ENCODE peak calls at places on chromosomes 3 and 15, in seven cellular contexts. One of them, this sample, is unnamed.

GRCh38 chr3:140145501-140145900 is 210.5 kb downstream of the CLSTN2 start:
- DNase-seq in BJ: no peak
- DNase-seq in endothelial cell: no peak
- DNase-seq in AG04450: no peak
- DNase-seq in GM20000: no peak
- DNase-seq in endodermal cell: no peak
- DNase-seq in pancreas: no peak
- DNase-seq in this sample: no peak

GRCh38 chr15:98884894-98885293 is 122.7 kb downstream of the PGPEP1L start:
- DNase-seq in AG04450: no peak
- DNase-seq in BJ: no peak
- DNase-seq in endothelial cell: no peak
- DNase-seq in GM20000: no peak
- DNase-seq in pancreas: no peak
- DNase-seq in endodermal cell: no peak
- DNase-seq in this sample: no peak

GRCh38 chr15:54619180-54619579 is 577.6 kb downstream of the RSL24D1 start:
- DNase-seq in pancreas: no peak
- DNase-seq in AG04450: no peak
- DNase-seq in endothelial cell: no peak
- DNase-seq in BJ: no peak
- DNase-seq in endodermal cell: no peak
- DNase-seq in GM20000: no peak
- DNase-seq in this sample: no peak

GRCh38 chr3:32200490-32200889 is 38.0 kb upstream of the CMTM8 start:
- DNase-seq in endothelial cell: no peak
- DNase-seq in BJ: no peak
- DNase-seq in endodermal cell: no peak
- DNase-seq in pancreas: peak; percentile 26
- DNase-seq in AG04450: no peak
- DNase-seq in GM20000: no peak
- DNase-seq in this sample: no peak

GRCh38 chr15:63551400-63551799 is 45.8 kb upstream of the FBXL22 start:
- DNase-seq in endodermal cell: no peak
- DNase-seq in BJ: no peak
- DNase-seq in GM20000: no peak
- DNase-seq in pancreas: peak; percentile 48
- DNase-seq in AG04450: peak; percentile 34
- DNase-seq in endothelial cell: no peak
- DNase-seq in this sample: no peak

GRCh38 chr3:189714991-189715961 is 84.1 kb downstream of the TP63 start:
- DNase-seq in endodermal cell: no peak
- DNase-seq in GM20000: no peak
- DNase-seq in BJ: no peak
- DNase-seq in AG04450: no peak
- DNase-seq in endothelial cell: no peak
- DNase-seq in pancreas: no peak
- DNase-seq in this sample: no peak

GRCh38 chr3:185711255-185711870 is 113.5 kb downstream of the IGF2BP2 start:
- DNase-seq in endodermal cell: peak; percentile 70
- DNase-seq in pancreas: no peak
- DNase-seq in GM20000: no peak
- DNase-seq in BJ: no peak
- DNase-seq in endothelial cell: no peak
- DNase-seq in AG04450: no peak
- DNase-seq in this sample: no peak

GRCh38 chr3:168030488-168031054 is 65.2 kb downstream of the GOLIM4 start:
- DNase-seq in pancreas: no peak
- DNase-seq in endodermal cell: no peak
- DNase-seq in AG04450: no peak
- DNase-seq in endothelial cell: no peak
- DNase-seq in GM20000: no peak
- DNase-seq in BJ: no peak
- DNase-seq in this sample: no peak

GRCh38 chr15:99015677-99016568 is 8.3 kb upstream of the PGPEP1L start:
- DNase-seq in BJ: no peak
- DNase-seq in endothelial cell: peak; percentile 15
- DNase-seq in pancreas: no peak
- DNase-seq in GM20000: no peak
- DNase-seq in endodermal cell: peak; percentile 79
- DNase-seq in AG04450: no peak
- DNase-seq in this sample: no peak

GRCh38 chr3:146431240-146431639 is 38.1 kb downstream of the PLSCR2 start:
- DNase-seq in BJ: no peak
- DNase-seq in AG04450: peak; percentile 20
- DNase-seq in pancreas: no peak
- DNase-seq in endothelial cell: no peak
- DNase-seq in GM20000: no peak
- DNase-seq in endodermal cell: no peak
- DNase-seq in this sample: no peak

GRCh38 chr3:156761713-156762575 is 64.2 kb upstream of the LEKR1 start:
- DNase-seq in endodermal cell: no peak
- DNase-seq in pancreas: no peak
- DNase-seq in GM20000: no peak
- DNase-seq in BJ: no peak
- DNase-seq in endothelial cell: no peak
- DNase-seq in AG04450: no peak
- DNase-seq in this sample: no peak
- TF ChIP-seq CTCF in endodermal cell: no peak
- TF ChIP-seq CTCF in pancreas: no peak
- TF ChIP-seq CTCF in GM20000: no peak
- TF ChIP-seq CTCF in BJ: no peak
- TF ChIP-seq CTCF in endothelial cell: no peak
- TF ChIP-seq CTCF in AG04450: peak; percentile 50
- TF ChIP-seq CTCF in this sample: no peak

GRCh38 chr15:53591041-53591440 is 168.4 kb downstream of the WDR72 start:
- DNase-seq in BJ: no peak
- DNase-seq in endodermal cell: no peak
- DNase-seq in GM20000: no peak
- DNase-seq in AG04450: no peak
- DNase-seq in endothelial cell: no peak
- DNase-seq in pancreas: no peak
- DNase-seq in this sample: no peak

GRCh38 chr15:53586815-53587214 is 172.6 kb downstream of the WDR72 start:
- DNase-seq in AG04450: no peak
- DNase-seq in pancreas: peak; percentile 39
- DNase-seq in endothelial cell: peak; percentile 85
- DNase-seq in endodermal cell: peak; percentile 95
- DNase-seq in GM20000: peak; percentile 11
- DNase-seq in BJ: no peak
- DNase-seq in this sample: peak; percentile 39

GRCh38 chr15:53588773-53589172 is 170.7 kb downstream of the WDR72 start:
- DNase-seq in BJ: no peak
- DNase-seq in GM20000: no peak
- DNase-seq in AG04450: no peak
- DNase-seq in pancreas: no peak
- DNase-seq in endothelial cell: no peak
- DNase-seq in endodermal cell: no peak
- DNase-seq in this sample: no peak

DNA sequence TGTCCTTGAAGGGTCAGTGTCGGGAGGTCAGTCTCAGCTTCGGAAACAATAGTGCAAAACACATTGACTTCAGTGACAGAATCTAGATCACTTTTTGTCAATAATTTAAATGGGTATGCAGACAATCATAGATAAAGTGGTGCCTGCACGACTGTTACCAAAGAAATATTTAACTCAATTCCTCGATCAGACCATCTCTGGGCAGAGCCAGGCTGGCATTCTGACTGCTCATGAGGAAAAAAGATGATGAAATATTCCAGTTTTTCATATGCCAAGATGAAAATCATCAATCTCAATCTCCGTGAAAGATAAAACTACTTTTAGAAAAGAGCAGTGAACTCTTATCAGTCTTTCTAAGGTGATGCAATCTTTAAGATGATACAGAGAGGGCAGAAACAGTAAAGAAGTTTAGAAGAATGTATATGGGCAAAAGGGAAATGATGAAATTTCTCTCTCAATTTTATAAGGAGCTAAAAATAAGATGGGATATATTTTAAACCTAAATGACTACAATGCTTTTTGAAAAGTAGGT is 169.9 kb downstream of the WDR72 start:
- DNase-seq in GM20000: no peak
- DNase-seq in BJ: no peak
- DNase-seq in endothelial cell: no peak
- DNase-seq in AG04450: no peak
- DNase-seq in pancreas: no peak
- DNase-seq in endodermal cell: no peak
- DNase-seq in this sample: no peak
- TF ChIP-seq CTCF in GM20000: no peak
- TF ChIP-seq CTCF in BJ: no peak
- TF ChIP-seq CTCF in endothelial cell: no peak
- TF ChIP-seq CTCF in AG04450: no peak
- TF ChIP-seq CTCF in pancreas: no peak
- TF ChIP-seq CTCF in endodermal cell: no peak
- TF ChIP-seq CTCF in this sample: no peak

GRCh38 chr3:153291052-153291689 is 129.1 kb downstream of the RAP2B start:
- DNase-seq in pancreas: no peak
- DNase-seq in BJ: no peak
- DNase-seq in endothelial cell: no peak
- DNase-seq in GM20000: no peak
- DNase-seq in AG04450: no peak
- DNase-seq in endodermal cell: peak; percentile 50
- DNase-seq in this sample: peak; percentile 25

GRCh38 chr3:153293222-153293621 is 131.2 kb downstream of the RAP2B start:
- DNase-seq in GM20000: no peak
- DNase-seq in pancreas: no peak
- DNase-seq in endodermal cell: no peak
- DNase-seq in endothelial cell: no peak
- DNase-seq in BJ: no peak
- DNase-seq in AG04450: no peak
- DNase-seq in this sample: no peak

GRCh38 chr3:153290278-153291015 is 128.4 kb downstream of the RAP2B start:
- DNase-seq in BJ: no peak
- DNase-seq in pancreas: no peak
- DNase-seq in GM20000: no peak
- DNase-seq in AG04450: no peak
- DNase-seq in endothelial cell: no peak
- DNase-seq in endodermal cell: no peak
- DNase-seq in this sample: peak; percentile 25

DNA sequence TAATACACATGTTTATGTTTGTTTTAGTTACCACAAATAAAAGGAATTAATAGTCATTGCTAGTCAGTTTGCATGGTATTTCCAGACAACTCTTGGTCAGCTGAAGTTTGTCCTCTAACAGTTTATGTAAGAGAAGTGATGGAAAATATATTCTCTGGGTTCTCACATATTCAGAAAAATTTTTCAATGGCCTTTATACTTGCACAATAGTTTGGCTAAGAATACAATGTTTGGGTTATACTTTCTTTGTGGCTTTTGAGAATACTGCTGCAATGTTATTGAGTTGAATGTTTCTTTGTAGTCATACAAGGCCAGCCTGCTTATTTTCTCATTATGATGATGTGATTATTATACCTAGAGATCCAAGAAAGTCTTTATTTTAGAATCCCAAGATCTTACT is 133.9 kb downstream of the RAP2B start:
- DNase-seq in GM20000: no peak
- DNase-seq in BJ: no peak
- DNase-seq in AG04450: peak; percentile 43
- DNase-seq in endodermal cell: no peak
- DNase-seq in pancreas: no peak
- DNase-seq in endothelial cell: no peak
- DNase-seq in this sample: no peak
- TF ChIP-seq CTCF in GM20000: no peak
- TF ChIP-seq CTCF in BJ: no peak
- TF ChIP-seq CTCF in AG04450: no peak
- TF ChIP-seq CTCF in endodermal cell: no peak
- TF ChIP-seq CTCF in pancreas: no peak
- TF ChIP-seq CTCF in endothelial cell: no peak
- TF ChIP-seq CTCF in this sample: no peak

GRCh38 chr3:52895416-52895815 is 1.9 kb downstream of the STIMATE start:
- DNase-seq in BJ: no peak
- DNase-seq in GM20000: no peak
- DNase-seq in endothelial cell: no peak
- DNase-seq in pancreas: no peak
- DNase-seq in AG04450: no peak
- DNase-seq in endodermal cell: no peak
- DNase-seq in this sample: peak; percentile 47

GRCh38 chr3:52893723-52894122 is 3.6 kb downstream of the STIMATE start:
- DNase-seq in pancreas: peak; percentile 72
- DNase-seq in AG04450: no peak
- DNase-seq in endodermal cell: no peak
- DNase-seq in GM20000: no peak
- DNase-seq in endothelial cell: no peak
- DNase-seq in BJ: no peak
- DNase-seq in this sample: no peak

GRCh38 chr3:52894756-52895155 is 2.6 kb downstream of the STIMATE start:
- DNase-seq in endodermal cell: no peak
- DNase-seq in BJ: no peak
- DNase-seq in GM20000: no peak
- DNase-seq in pancreas: no peak
- DNase-seq in AG04450: no peak
- DNase-seq in endothelial cell: no peak
- DNase-seq in this sample: no peak

GRCh38 chr3:52896613-52897012 is 735 bp downstream of the STIMATE start:
- DNase-seq in endothelial cell: no peak
- DNase-seq in endodermal cell: peak; percentile 71
- DNase-seq in pancreas: no peak
- DNase-seq in GM20000: peak; percentile 55
- DNase-seq in AG04450: no peak
- DNase-seq in BJ: no peak
- DNase-seq in this sample: no peak

GRCh38 chr3:52897130-52898109 is at the start of gene STIMATE:
- DNase-seq in pancreas: peak; percentile 89
- DNase-seq in GM20000: peak; percentile 98
- DNase-seq in BJ: peak; percentile 20
- DNase-seq in endothelial cell: peak; percentile 79
- DNase-seq in endodermal cell: peak; percentile 96
- DNase-seq in AG04450: peak; percentile 20
- DNase-seq in this sample: peak; percentile 88
- TF ChIP-seq CTCF in pancreas: no peak
- TF ChIP-seq CTCF in GM20000: no peak
- TF ChIP-seq CTCF in BJ: no peak
- TF ChIP-seq CTCF in endothelial cell: no peak
- TF ChIP-seq CTCF in endodermal cell: peak; percentile 10
- TF ChIP-seq CTCF in AG04450: no peak
- TF ChIP-seq CTCF in this sample: no peak

This sample was measured in activated CD8-positive, alpha-beta T cell treated with anti-CD3 and anti-CD28 coated beads for 36 hours.